ENCODE peak calls at places on chromosomes 7 and 10, in five cellular contexts. Y is activated naive CD8-positive, alpha-beta T cell treated with anti-CD3 and anti-CD28 coated beads, Interleukin-2, amount 50 U/mL, for 24 hours; T is HT1080; N is CD8-positive, alpha-beta T cell; H is amygdala. M is an unnamed sample.

GRCh38 chr7:3991771-3992231 is 690.3 kb upstream of the FOXK1 start:
- DNase-seq in Y (no peak), N (no peak), H (no peak), T (no peak), M (no peak)

GRCh38 chr7:99780588-99780987 is 3.4 kb downstream of the CYP3A4 start:
- DNase-seq in N (no peak), H (no peak), T (no peak), Y (no peak), M (no peak)

GRCh38 chr10:114550756-114551290 is 107.3 kb downstream of the ABLIM1 start:
- DNase-seq in T (no peak), N (no peak), H (no peak), Y (no peak), M (no peak)

GRCh38 chr7:6576024-6576866 is 1.0 kb upstream of the ZDHHC4 start:
- DNase-seq in Y (peak), N (no peak), H (no peak), T (no peak), M (no peak)

GRCh38 chr10:89163265-89163995 is 43.7 kb downstream of the CH25H start:
- DNase-seq in H (no peak), Y (peak), T (no peak), N (peak), M (peak)

GRCh38 chr10:69250041-69250440 is 28.3 kb upstream of the HK1 start:
- DNase-seq in Y (no peak), N (no peak), T (no peak), H (no peak), M (no peak)

GRCh38 chr10:6671976-6672375 is 91.9 kb upstream of the PRKCQ start:
- DNase-seq in Y (no peak), T (no peak), N (no peak), H (no peak), M (no peak)

GRCh38 chr7:151088856-151089699 is 2.8 kb downstream of the AGAP3 start:
- DNase-seq in T (no peak), H (no peak), Y (peak), N (no peak), M (no peak)

GRCh38 chr7:23604296-23604640 is 7.1 kb downstream of the CCDC126 start:
- DNase-seq in H (no peak), Y (no peak), N (no peak), T (no peak), M (no peak)

GRCh38 chr7:29193316-29194205 is 1.0 kb upstream of the CHN2 start:
- DNase-seq in H (no peak), N (no peak), Y (no peak), T (no peak), M (no peak)

GRCh38 chr7:142440219-142441073 is 182.6 kb upstream of the PRSS58 start:
- DNase-seq in T (peak), H (no peak), N (no peak), Y (no peak), M (no peak)

GRCh38 chr10:131960631-131961046 is 21.1 kb downstream of the BNIP3 start:
- DNase-seq in Y (no peak), N (no peak), T (no peak), H (no peak), M (no peak)

GRCh38 chr10:75679546-75679945 is 248.1 kb downstream of the LRMDA start:
- DNase-seq in Y (no peak), T (no peak), H (no peak), N (no peak), M (no peak)

GRCh38 chr10:34384363-34384762 is 430.7 kb downstream of the PARD3 start:
- DNase-seq in Y (no peak), T (no peak), N (no peak), H (no peak), M (no peak)

GRCh38 chr10:50622497-50623298 is 1.1 kb downstream of the SGMS1 start:
- DNase-seq in Y (peak), H (peak), T (peak), N (peak), M (peak)

GRCh38 chr10:118712930-118713634 is 41.7 kb downstream of the CACUL1 start:
- DNase-seq in Y (no peak), N (no peak), T (no peak), H (no peak), M (no peak)

GRCh38 chr7:98733036-98733435 is 116.0 kb downstream of the NPTX2 start:
- DNase-seq in Y (peak), T (peak), H (no peak), N (no peak), M (no peak)

GRCh38 chr7:155683714-155684113 is 39.3 kb downstream of the RBM33 start:
- DNase-seq in H (no peak), T (no peak), N (no peak), Y (no peak), M (no peak)

GRCh38 chr10:110852897-110853296 is 18.8 kb upstream of the PDCD4 start:
- DNase-seq in Y (no peak), H (no peak), N (no peak), T (no peak), M (no peak)

GRCh38 chr10:46092523-46093195 is 46.6 kb upstream of the MSMB start:
- DNase-seq in T (no peak), Y (no peak), H (no peak), N (peak), M (no peak)

GRCh38 chr10:113880236-113880635 is 25.8 kb downstream of the NHLRC2 start:
- DNase-seq in H (no peak), T (peak), Y (no peak), N (no peak), M (no peak)

GRCh38 chr10:42997849-42998165 is 79.1 kb upstream of the RET start:
- DNase-seq in H (no peak), T (no peak), N (no peak), Y (no peak), M (no peak)

GRCh38 chr7:137846588-137847417 is at the start of gene DGKI:
- DNase-seq in H (peak), Y (no peak), T (no peak), N (no peak), M (peak)

GRCh38 chr10:125700355-125700911 is 17.5 kb upstream of the TEX36 start:
- DNase-seq in N (no peak), H (no peak), T (no peak), Y (no peak), M (no peak)

GRCh38 chr10:35765039-35765662 is 123.1 kb upstream of the FZD8 start:
- DNase-seq in T (no peak), H (no peak), Y (no peak), N (no peak), M (no peak)

GRCh38 chr7:33185786-33186185 is 56.4 kb downstream of the BBS9 start:
- DNase-seq in H (no peak), T (peak), N (no peak), Y (no peak), M (no peak)

GRCh38 chr7:35749548-35749947 is 51.3 kb upstream of the SEPTIN7 start:
- DNase-seq in N (no peak), Y (no peak), T (no peak), H (no peak), M (no peak)

GRCh38 chr10:6408799-6409198 is 171.3 kb downstream of the PRKCQ start:
- DNase-seq in Y (no peak), T (no peak), N (no peak), H (no peak), M (no peak)

GRCh38 chr7:78983483-78983882 is 470.0 kb downstream of the MAGI2 start:
- DNase-seq in N (no peak), Y (no peak), H (no peak), T (no peak), M (no peak)

GRCh38 chr7:28020302-28020940 is 160.2 kb downstream of the JAZF1 start:
- DNase-seq in T (peak), H (peak), N (peak), Y (peak), M (peak)

GRCh38 chr10:66572700-66573099 is 353.1 kb upstream of the LRRTM3 start:
- DNase-seq in N (no peak), T (no peak), H (no peak), Y (no peak), M (no peak)

GRCh38 chr7:91226411-91226810 is 37.8 kb upstream of the FZD1 start:
- DNase-seq in N (no peak), Y (no peak), H (no peak), T (no peak), M (no peak)

GRCh38 chr10:97842658-97843295 is 6.9 kb upstream of the GOLGA7B start:
- DNase-seq in T (peak), H (no peak), Y (no peak), N (no peak), M (no peak)

GRCh38 chr10:132181691-132182425 is 4.9 kb upstream of the DPYSL4 start:
- DNase-seq in Y (no peak), N (no peak), H (no peak), T (no peak), M (no peak)

GRCh38 chr10:74293686-74294365 is 142.8 kb downstream of the ADK start:
- DNase-seq in Y (no peak), H (no peak), T (peak), N (no peak), M (no peak)

GRCh38 chr10:58266826-58267712 is 625 bp downstream of the IPMK start:
- DNase-seq in Y (peak), N (peak), T (peak), H (peak), M (no peak)

GRCh38 chr7:80699656-80700318 is 61.3 kb downstream of the CD36 start:
- DNase-seq in Y (no peak), N (no peak), H (no peak), T (no peak), M (no peak)

GRCh38 chr7:26182706-26183105 is 17.8 kb downstream of the HNRNPA2B1 start:
- DNase-seq in N (no peak), T (no peak), H (no peak), Y (no peak), M (no peak)

GRCh38 chr7:93890041-93890463 is 501 bp downstream of the TFPI2 start:
- DNase-seq in Y (no peak), T (no peak), H (no peak), N (no peak), M (no peak)